ENCODE peak calls at places on chromosomes 16 and 17, in seven cellular contexts. S, J, L, M, Z, Q and I are unnamed samples.

GRCh38 chr17:81510798-81511549 is 1.6 kb downstream of the ACTG1 start:
- DNase-seq in S (peak; percentile 66), J (no peak), L (no peak), M (no peak), Z (peak; percentile 40), Q (no peak), I (no peak)

GRCh38 chr17:16036261-16036660 is 36.6 kb downstream of the TTC19 start:
- DNase-seq in S (no peak), J (no peak), L (no peak), M (no peak), Z (no peak), Q (no peak), I (no peak)

GRCh38 chr17:40818343-40818732 is 4.1 kb downstream of the KRT10 start:
- DNase-seq in S (no peak), J (no peak), L (no peak), M (no peak), Z (no peak), Q (no peak), I (no peak)

GRCh38 chr17:79706931-79707382 is 23.8 kb upstream of the ENPP7 start:
- DNase-seq in S (no peak), J (no peak), L (peak; percentile 33), M (no peak), Z (no peak), Q (no peak), I (peak; percentile 15)

GRCh38 chr17:76685366-76685765 is 25.4 kb downstream of the MXRA7 start:
- DNase-seq in S (no peak), J (no peak), L (no peak), M (no peak), Z (no peak), Q (no peak), I (no peak)

GRCh38 chr16:11263737-11264136 is 5.4 kb downstream of the TNP2 start:
- DNase-seq in S (peak; percentile 20), J (no peak), L (no peak), M (no peak), Z (no peak), Q (no peak), I (no peak)

GRCh38 chr17:32909787-32910369 is 18.1 kb upstream of the TMEM98 start:
- DNase-seq in S (no peak), J (peak; percentile 83), L (peak; percentile 88), M (no peak), Z (no peak), Q (peak; percentile 66), I (peak; percentile 91)

GRCh38 chr16:23258919-23259237 is 43.2 kb upstream of the SCNN1B start:
- DNase-seq in S (no peak), J (no peak), L (no peak), M (no peak), Z (no peak), Q (no peak), I (no peak)

GRCh38 chr17:69547947-69548346 is 133.4 kb downstream of the MAP2K6 start:
- DNase-seq in S (no peak), J (no peak), L (no peak), M (no peak), Z (no peak), Q (no peak), I (no peak)

GRCh38 chr17:81428121-81428515 is 32.9 kb downstream of the BAHCC1 start:
- DNase-seq in S (no peak), J (no peak), L (no peak), M (no peak), Z (no peak), Q (no peak), I (peak; percentile 72)

GRCh38 chr17:77282524-77283515 is 142.1 kb downstream of the SEC14L1 start:
- DNase-seq in S (peak; percentile 78), J (no peak), L (peak; percentile 58), M (no peak), Z (no peak), Q (no peak), I (peak; percentile 19)

GRCh38 chr16:52251495-52251894 is 295.4 kb downstream of the TOX3 start:
- DNase-seq in S (no peak), J (no peak), L (no peak), M (no peak), Z (no peak), Q (no peak), I (no peak)

GRCh38 chr16:52785653-52786052 is 238.7 kb upstream of the TOX3 start:
- DNase-seq in S (no peak), J (no peak), L (no peak), M (no peak), Z (no peak), Q (no peak), I (no peak)

GRCh38 chr16:14418795-14419225 is 211.2 kb downstream of the PARN start:
- DNase-seq in S (no peak), J (no peak), L (no peak), M (peak; percentile 13), Z (no peak), Q (no peak), I (no peak)

GRCh38 chr16:17416461-17417221 is 54.1 kb downstream of the XYLT1 start:
- DNase-seq in S (peak; percentile 61), J (no peak), L (peak; percentile 67), M (peak; percentile 23), Z (peak; percentile 30), Q (no peak), I (peak; percentile 83)

GRCh38 chr16:17417740-17418139 is 53.0 kb downstream of the XYLT1 start:
- DNase-seq in S (no peak), J (no peak), L (peak; percentile 28), M (no peak), Z (no peak), Q (no peak), I (no peak)

GRCh38 chr16:17420821-17421220 is 49.9 kb downstream of the XYLT1 start:
- DNase-seq in S (no peak), J (no peak), L (no peak), M (no peak), Z (no peak), Q (no peak), I (peak; percentile 34)

GRCh38 chr16:17423195-17423594 is 47.6 kb downstream of the XYLT1 start:
- DNase-seq in S (no peak), J (no peak), L (no peak), M (no peak), Z (no peak), Q (no peak), I (no peak)

DNA sequence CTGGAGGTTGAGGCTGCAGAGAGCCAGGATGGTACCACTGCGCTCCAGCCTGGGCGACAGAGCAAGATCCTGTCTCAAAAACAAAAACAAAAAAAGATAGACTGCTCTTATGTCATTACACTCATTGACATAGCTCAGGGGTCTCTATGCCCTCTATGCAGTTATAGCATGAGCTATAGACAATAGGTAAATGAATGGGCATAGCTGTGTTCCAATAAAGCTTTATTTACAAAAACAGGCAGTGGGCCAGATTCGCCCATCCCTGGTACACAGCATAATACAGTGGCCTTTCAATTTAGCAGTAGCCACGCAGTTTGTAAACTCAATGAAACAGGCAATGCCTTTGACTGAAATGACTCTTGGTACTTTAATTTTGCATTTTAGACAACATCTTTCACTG is 51.5 kb downstream of the XYLT1 start:
- DNase-seq in S (no peak), J (no peak), L (no peak), M (no peak), Z (no peak), Q (no peak), I (no peak)
- TF ChIP-seq CTCF in S (no peak), J (no peak), L (no peak), M (no peak), Z (no peak), Q (no peak), I (no peak)

DNA sequence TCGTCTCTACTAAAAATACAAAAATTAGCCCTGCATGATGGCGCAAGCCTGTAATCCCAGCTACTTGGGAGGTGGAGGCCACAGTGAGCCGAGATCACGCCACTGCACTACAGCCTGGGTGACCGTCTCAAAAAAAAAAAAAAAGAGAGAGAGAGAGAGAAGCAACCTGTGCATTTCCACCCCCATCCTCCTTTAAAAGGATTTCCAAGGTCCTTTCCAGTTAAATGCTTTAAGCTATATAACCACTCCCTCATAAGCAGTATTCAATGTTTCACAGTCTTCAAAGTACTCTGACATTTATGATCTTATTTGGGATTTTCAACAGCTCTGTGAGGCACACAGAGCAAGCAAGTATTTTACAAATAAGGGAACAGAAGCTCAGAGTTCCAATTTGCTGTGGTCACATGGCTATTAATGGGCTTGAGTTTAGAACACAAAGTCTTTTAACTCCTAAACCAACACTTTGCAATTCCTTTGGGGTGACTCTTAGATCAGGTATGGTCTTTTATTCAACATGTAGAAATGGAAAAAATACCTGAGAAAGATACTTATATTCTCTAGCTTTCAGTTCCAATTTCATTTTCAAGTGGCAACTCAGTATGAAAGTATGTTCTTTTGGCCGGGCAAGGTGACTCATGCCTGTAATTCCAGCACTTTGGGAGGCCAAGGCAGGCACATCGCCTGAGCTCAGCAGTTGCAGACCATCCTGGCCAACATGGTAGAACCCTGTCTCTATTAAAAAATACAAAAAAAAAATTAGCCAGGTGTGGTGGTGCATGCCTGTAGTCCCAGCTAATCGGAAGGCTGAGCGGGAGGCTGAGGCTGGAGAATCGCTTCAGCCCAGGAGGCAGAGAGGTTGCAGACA is 31.3 kb downstream of the SPOP start:
- DNase-seq in S (no peak), J (no peak), L (peak; percentile 74), M (no peak), Z (no peak), Q (peak; percentile 29), I (peak; percentile 72)
- H3K4me3 ChIP-seq in S (no peak overlapping the region), J (no peak overlapping the region), L (peak overlapping the region; percentile 29), M (peak overlapping the region; percentile 15), Z (no peak overlapping the region), Q (peak overlapping the region; percentile 8), I (peak overlapping the region; percentile 18)

GRCh38 chr17:58174871-58175270 is 8.1 kb downstream of the OR4D2 start:
- DNase-seq in S (no peak), J (no peak), L (no peak), M (no peak), Z (no peak), Q (no peak), I (no peak)

GRCh38 chr17:58166682-58167081 is at the start of gene OR4D2:
- DNase-seq in S (no peak), J (no peak), L (no peak), M (no peak), Z (no peak), Q (no peak), I (no peak)

GRCh38 chr17:58176200-58176599 is 9.4 kb downstream of the OR4D2 start:
- DNase-seq in S (no peak), J (no peak), L (peak; percentile 18), M (no peak), Z (no peak), Q (no peak), I (peak; percentile 6)

DNA sequence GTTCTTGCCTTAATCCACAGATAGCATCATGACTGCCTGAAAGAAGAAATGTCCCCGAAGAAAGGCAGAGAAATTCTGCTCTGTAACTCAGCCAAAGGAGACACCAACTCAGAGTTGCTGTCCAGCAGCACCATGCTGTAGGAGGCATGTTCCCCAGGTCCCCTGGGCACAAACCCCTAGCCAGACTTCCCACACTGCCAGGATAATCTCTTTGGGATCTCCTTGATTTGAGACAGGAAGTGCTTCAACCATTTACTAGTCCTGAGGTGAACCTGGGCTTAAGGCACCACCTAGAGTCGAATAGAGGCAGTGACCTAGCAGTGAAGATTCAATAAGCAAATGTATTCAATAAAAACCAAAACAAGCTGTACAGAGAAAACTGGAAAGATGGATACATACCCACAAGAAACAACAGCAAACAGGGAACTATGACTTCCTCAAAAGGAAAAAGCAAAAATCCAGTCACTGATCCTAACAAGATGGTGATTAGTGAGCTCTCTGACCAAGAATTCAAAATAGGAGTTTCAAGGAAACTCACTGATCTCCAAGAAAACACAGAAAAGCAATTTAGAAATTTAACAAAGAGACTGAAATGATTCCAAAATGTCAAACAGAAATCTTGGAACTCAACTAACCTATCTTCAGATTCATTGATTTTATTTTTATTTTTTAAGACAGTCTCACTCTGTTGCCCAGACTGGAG is 5.7 kb downstream of the OR4D2 start:
- DNase-seq in S (no peak), J (peak; percentile 68), L (peak; percentile 42), M (no peak), Z (peak; percentile 19), Q (no peak), I (no peak)
- TF ChIP-seq CTCF in S (no peak), J (peak; percentile 61), L (peak; percentile 45), M (no peak), Z (peak; percentile 66), Q (peak; percentile 34), I (peak; percentile 31)

GRCh38 chr17:82790391-82790790 is 38.5 kb downstream of the TBCD start:
- DNase-seq in S (no peak), J (no peak), L (no peak), M (no peak), Z (no peak), Q (no peak), I (no peak)
- H3K4me3 ChIP-seq in S (no peak overlapping the region), J (no peak overlapping the region), L (no peak overlapping the region), M (no peak overlapping the region), Z (no peak overlapping the region), Q (no peak overlapping the region), I (no peak overlapping the region)